ENCODE peak calls at places on chromosomes 11 and 22, in seven cellular contexts. G is DND-41, N is GM13977, Q is cardiac fibroblast, K is left lung, I is tibial nerve, S is left ventricle myocardium inferior. D is an unnamed sample.

GRCh38 chr11:122201126-122201525 is 85.1 kb upstream of the BLID start:
- DNase-seq in G (no peak), N (no peak), Q (no peak), K (no peak), I (no peak), S (no peak), D (no peak)

GRCh38 chr11:34075178-34075820 is 23.8 kb downstream of the CAPRIN1 start:
- DNase-seq in G (no peak), N (no peak), Q (peak), K (no peak), I (no peak), S (no peak), D (no peak)

GRCh38 chr11:11552688-11553087 is 69.1 kb downstream of the GALNT18 start:
- DNase-seq in G (no peak), N (no peak), Q (no peak), K (peak), I (no peak), S (no peak), D (no peak)

GRCh38 chr11:118010738-118011461 is 24.7 kb downstream of the IL10RA start:
- DNase-seq in G (no peak), N (peak), Q (no peak), K (peak), I (peak), S (peak), D (no peak)

GRCh38 chr11:134346101-134346975 is 14.6 kb downstream of the GLB1L2 start:
- DNase-seq in G (peak), N (no peak), Q (no peak), K (no peak), I (no peak), S (no peak), D (no peak)

GRCh38 chr22:49784987-49785614 is 42.6 kb downstream of the BRD1 start:
- DNase-seq in G (no peak), N (no peak), Q (no peak), K (no peak), I (no peak), S (no peak), D (no peak)

GRCh38 chr22:44735518-44736428 is 16.6 kb upstream of the ARHGAP8 start:
- DNase-seq in G (peak), N (peak), Q (peak), K (peak), I (peak), S (peak), D (peak)

GRCh38 chr11:123704341-123704740 is 37.1 kb downstream of the ZNF202 start:
- DNase-seq in G (no peak), N (no peak), Q (no peak), K (no peak), I (no peak), S (no peak), D (no peak)

GRCh38 chr11:119149371-119150275 is 771 bp downstream of the ABCG4 start:
- DNase-seq in G (peak), N (no peak), Q (no peak), K (no peak), I (no peak), S (no peak), D (no peak)

GRCh38 chr11:85595285-85595884 is 31.8 kb downstream of the DLG2 start:
- DNase-seq in G (no peak), N (peak), Q (peak), K (no peak), I (no peak), S (no peak), D (no peak)
- TF ChIP-seq CTCF in G (peak), N (peak), Q (peak), K (peak), I (peak), S (peak), D (peak)

DNA sequence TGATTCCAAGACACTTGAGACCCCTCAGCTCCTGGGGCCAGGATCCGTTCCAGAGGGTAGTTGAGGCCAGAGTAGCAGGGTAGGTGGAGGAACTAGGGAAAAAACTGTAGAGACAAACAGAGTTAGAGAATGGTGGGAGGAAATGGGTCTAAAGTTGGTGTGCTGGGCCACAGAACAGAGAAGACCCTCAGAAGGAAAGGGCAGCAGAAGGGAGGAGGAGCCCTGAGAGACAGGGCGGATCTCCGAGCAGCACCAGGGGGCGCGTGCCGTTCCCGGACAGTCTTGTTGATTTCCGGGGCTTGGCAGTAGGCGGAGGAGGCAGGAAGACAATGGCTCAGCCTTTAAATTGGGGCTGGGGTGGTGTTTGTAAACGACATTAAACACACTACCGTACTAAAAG is 2.4 kb upstream of the CECR2 start:
- DNase-seq in G (peak), N (peak), Q (peak), K (peak), I (no peak), S (peak), D (no peak)
- TF ChIP-seq CTCF in G (peak), N (peak), Q (peak), K (no peak), I (no peak), S (peak), D (no peak)

DNA sequence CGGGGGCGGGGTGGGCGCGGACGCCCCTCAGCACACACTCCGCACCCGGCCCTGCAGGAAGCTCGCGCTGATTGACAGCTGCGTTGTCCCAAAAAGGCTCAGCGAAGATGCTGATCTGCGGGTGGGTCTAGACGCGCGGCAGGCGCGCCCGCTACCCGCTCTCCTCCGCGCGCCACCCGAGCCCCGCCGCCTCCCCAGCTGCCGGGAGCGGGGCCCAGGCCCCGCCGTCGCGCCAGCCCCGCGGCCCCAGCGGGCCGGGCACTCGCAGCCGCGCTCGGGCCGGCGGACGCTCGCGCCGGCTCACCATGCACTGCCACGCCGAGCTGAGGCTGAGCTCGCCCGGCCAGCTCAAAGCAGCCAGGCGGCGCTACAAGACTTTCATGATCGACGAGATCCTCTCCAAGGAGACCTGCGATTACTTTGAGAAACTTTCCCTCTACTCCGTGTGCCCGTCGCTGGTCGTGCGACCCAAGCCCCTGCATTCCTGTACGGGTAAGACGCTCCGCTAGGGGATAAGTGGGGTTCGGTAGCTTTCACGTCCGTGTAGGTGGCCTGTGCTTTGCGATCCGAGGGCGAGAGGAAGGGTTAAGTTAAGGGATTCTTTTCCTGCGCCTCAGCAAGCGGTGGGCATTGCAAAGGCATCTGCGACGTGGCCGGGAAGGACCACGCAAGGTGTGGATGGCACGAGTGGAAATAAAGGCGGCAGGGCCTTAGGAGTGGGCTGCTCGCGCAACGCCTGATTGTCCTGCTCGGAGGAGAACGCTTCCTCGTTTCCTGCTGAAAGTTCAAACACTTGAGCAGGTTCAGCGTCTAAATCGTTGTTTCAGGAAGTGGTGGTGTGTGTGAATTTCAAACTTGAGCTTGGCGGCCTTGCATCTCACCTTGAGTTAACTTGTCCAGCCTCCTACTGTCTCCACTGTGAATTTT is at the start of gene BARX2:
- DNase-seq in G (no peak), N (peak), Q (peak), K (peak), I (no peak), S (peak), D (no peak)
- TF ChIP-seq CTCF in G (no peak), N (peak), Q (peak), K (no peak), I (no peak), S (peak), D (no peak)

DNA sequence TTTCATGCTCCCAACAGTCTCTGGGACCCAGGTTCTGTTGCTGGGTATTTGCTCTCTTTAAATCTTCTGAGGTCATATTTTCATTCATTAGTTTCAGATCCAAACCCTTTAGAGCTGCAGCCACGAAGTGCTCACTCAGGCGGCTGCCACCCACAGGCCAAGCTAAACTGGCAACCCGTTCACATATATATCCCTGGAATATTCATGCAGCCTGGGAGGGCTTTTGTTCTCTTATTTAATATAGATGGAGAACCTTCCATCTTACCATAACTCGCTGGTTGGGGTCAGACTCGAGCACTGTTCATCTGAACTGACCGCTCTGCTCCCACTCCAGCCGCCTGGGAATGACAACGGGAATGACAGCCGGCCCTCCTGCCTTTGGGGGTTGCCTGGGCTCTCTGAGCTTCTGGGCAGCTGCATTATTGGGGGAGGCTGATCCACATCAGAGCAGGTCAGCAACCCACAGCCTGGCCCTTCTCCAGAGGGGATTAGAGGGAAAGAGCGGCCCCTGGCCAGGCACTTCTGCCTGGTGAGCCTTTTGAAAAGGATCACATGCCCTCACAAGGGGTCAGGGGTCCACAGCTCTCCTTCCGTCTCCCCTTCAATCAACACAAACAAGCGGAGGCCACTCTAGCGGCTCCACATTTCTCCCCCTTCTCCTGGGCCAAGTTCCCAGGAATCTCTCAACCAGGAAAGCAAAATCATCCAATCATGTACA is 11.9 kb downstream of the TMEM184B start:
- DNase-seq in G (no peak), N (no peak), Q (peak), K (no peak), I (no peak), S (no peak), D (no peak)
- TF ChIP-seq CTCF in G (no peak), N (peak), Q (no peak), K (no peak), I (no peak), S (no peak), D (no peak)

D was measured in natural killer cell.